ENCODE peak calls at places on chromosomes 6 and 20, in four cellular contexts. W is body of pancreas; Z is CD8-positive, alpha-beta T cell; N is osteocyte. G is an unnamed sample.

GRCh38 chr6:30322527-30323501 is 3.9 kb upstream of the TRIM39 start:
- DNase-seq in W (no peak), Z (no peak), N (no peak), G (no peak)

GRCh38 chr6:43074847-43075741 is 1.0 kb upstream of the PTK7 start:
- DNase-seq in W (no peak), Z (no peak), N (no peak), G (no peak)

GRCh38 chr20:1105599-1106194 is 12.7 kb upstream of the PSMF1 start:
- DNase-seq in Z (no peak), N (no peak), W (no peak), G (no peak)

GRCh38 chr6:110178626-110179405 is 654 bp downstream of the WASF1 start:
- DNase-seq in N (peak), W (peak), Z (peak), G (peak)

GRCh38 chr6:117200067-117200466 is 65.3 kb upstream of the VGLL2 start:
- DNase-seq in Z (no peak), W (no peak), N (no peak), G (no peak)

GRCh38 chr6:3822747-3823445 is 26.3 kb upstream of the FAM50B start:
- DNase-seq in Z (no peak), N (no peak), W (no peak), G (no peak)

GRCh38 chr6:13355043-13355945 is 27.0 kb upstream of the TBC1D7 start:
- DNase-seq in N (no peak), Z (peak), W (no peak), G (no peak)

GRCh38 chr6:22880686-22881433 is 311.5 kb downstream of the HDGFL1 start:
- DNase-seq in N (no peak), W (no peak), Z (no peak), G (no peak)

GRCh38 chr20:32536861-32537656 is 48.1 kb downstream of the NOL4L start:
- DNase-seq in Z (peak), N (no peak), W (peak), G (no peak)

GRCh38 chr6:109527989-109528388 is 45.0 kb upstream of the ZBTB24 start:
- DNase-seq in W (no peak), Z (no peak), N (no peak), G (no peak)

GRCh38 chr6:144178323-144178722 is 28.0 kb downstream of the STX11 start:
- DNase-seq in W (no peak), Z (no peak), N (no peak), G (no peak)

GRCh38 chr6:2203264-2203663 is 42.1 kb downstream of the GMDS start:
- DNase-seq in N (no peak), W (no peak), Z (no peak), G (no peak)

GRCh38 chr20:14491436-14491835 is 154.0 kb upstream of the FLRT3 start:
- DNase-seq in Z (no peak), W (no peak), N (no peak), G (no peak)

GRCh38 chr6:33851959-33852358 is 48.2 kb upstream of the MLN start:
- DNase-seq in W (no peak), Z (no peak), N (no peak), G (no peak)
- TF ChIP-seq CTCF in W (peak), Z (no peak), N (peak), G (no peak)

GRCh38 chr6:20564777-20565176 is 30.5 kb downstream of the CDKAL1 start:
- DNase-seq in Z (no peak), N (no peak), W (no peak), G (peak)

GRCh38 chr6:20565291-20565690 is 31.0 kb downstream of the CDKAL1 start:
- DNase-seq in W (no peak), N (no peak), Z (no peak), G (peak)

GRCh38 chr6:20559924-20560551 is 25.8 kb downstream of the CDKAL1 start:
- DNase-seq in Z (no peak), W (no peak), N (no peak), G (no peak)

GRCh38 chr6:20563377-20563776 is 29.1 kb downstream of the CDKAL1 start:
- DNase-seq in N (no peak), W (no peak), Z (no peak), G (no peak)

DNA sequence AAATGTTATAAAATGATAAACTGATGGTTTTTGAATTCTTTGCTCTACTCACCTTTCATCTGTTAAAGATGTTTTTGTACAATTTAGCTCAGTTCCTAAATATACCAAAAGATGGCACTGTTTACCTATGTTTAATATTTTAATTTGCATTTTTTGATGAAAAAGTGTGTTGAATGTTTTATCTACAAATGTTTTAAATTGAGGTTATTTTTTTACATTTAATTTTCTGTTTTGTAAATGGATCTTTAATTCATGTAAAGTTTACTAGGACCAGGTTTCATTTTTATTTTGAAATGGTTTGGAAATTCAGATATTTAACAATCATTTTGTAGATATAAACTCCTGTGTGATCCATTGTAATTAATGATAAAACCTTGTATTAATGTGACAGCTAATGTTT is 30.0 kb downstream of the CDKAL1 start:
- DNase-seq in N (no peak), Z (no peak), W (no peak), G (peak)
- TF ChIP-seq CTCF in N (peak), Z (peak), W (peak), G (peak)

GRCh38 chr6:33414592-33415271 is 3.2 kb downstream of the CUTA start:
- DNase-seq in N (no peak), W (no peak), Z (no peak), G (no peak)
- TF ChIP-seq CTCF in N (peak), W (no peak), Z (peak), G (peak)

GRCh38 chr6:40328988-40329545 is 258.1 kb downstream of the LRFN2 start:
- DNase-seq in N (no peak), Z (no peak), W (no peak), G (no peak)

GRCh38 chr6:40330301-40330721 is 256.9 kb downstream of the LRFN2 start:
- DNase-seq in W (no peak), Z (no peak), N (no peak), G (no peak)

GRCh38 chr6:40326689-40327404 is 260.3 kb downstream of the LRFN2 start:
- DNase-seq in Z (no peak), N (no peak), W (no peak), G (no peak)

GRCh38 chr6:40325791-40326190 is 261.4 kb downstream of the LRFN2 start:
- DNase-seq in Z (no peak), N (no peak), W (no peak), G (no peak)

GRCh38 chr6:40328376-40328987 is 258.7 kb downstream of the LRFN2 start:
- DNase-seq in W (peak), Z (peak), N (no peak), G (no peak)
- TF ChIP-seq CTCF in W (peak), Z (peak), N (peak), G (peak)